ENCODE peak calls at places on chromosomes 5 and 9, in seven cellular contexts. W is CD8-positive, alpha-beta T cell; M is MCF 10A; D is AG09319; R is Calu3; E is left ventricle myocardium inferior; S is progenitor cell of endocrine pancreas. K is an unnamed sample.

GRCh38 chr9:128188209-128188608 is 3.2 kb downstream of the CIZ1 start:
- DNase-seq in W (no peak), S (no peak), M (no peak), D (no peak), E (no peak), R (no peak), K (no peak)

GRCh38 chr5:170077526-170077925 is 28.2 kb upstream of the FOXI1 start:
- DNase-seq in W (no peak), M (no peak), D (no peak), S (no peak), R (no peak), E (no peak), K (no peak)

GRCh38 chr5:139293199-139293503 is 389 bp upstream of the MATR3 start:
- DNase-seq in R (no peak), M (no peak), S (no peak), E (no peak), W (no peak), D (no peak), K (no peak)

GRCh38 chr9:120820095-120820494 is 22.6 kb downstream of the PSMD5 start:
- DNase-seq in E (no peak), W (no peak), M (no peak), S (no peak), D (no peak), R (no peak), K (no peak)

GRCh38 chr5:67144183-67144639 is 52.4 kb downstream of the CD180 start:
- DNase-seq in E (no peak), D (no peak), S (no peak), M (no peak), R (no peak), W (no peak), K (no peak)

GRCh38 chr5:57777174-57777581 is 294.6 kb upstream of the ACTBL2 start:
- DNase-seq in S (no peak), M (no peak), R (no peak), E (no peak), D (no peak), W (no peak), K (no peak)

GRCh38 chr5:2751592-2752021 is at the start of gene IRX2:
- DNase-seq in M (peak; percentile 97), D (peak; percentile 81), W (no peak), S (peak; percentile 72), E (peak; percentile 79), R (no peak), K (no peak)

GRCh38 chr5:171523781-171524180 is 104.3 kb downstream of the FGF18 start:
- DNase-seq in W (no peak), M (no peak), S (no peak), R (no peak), E (no peak), D (no peak), K (no peak)

GRCh38 chr5:155282503-155283107 is 269.1 kb downstream of the KIF4B start:
- DNase-seq in E (no peak), R (no peak), W (no peak), M (no peak), S (no peak), D (no peak), K (no peak)

GRCh38 chr5:39267185-39267584 is 47.8 kb upstream of the FYB1 start:
- DNase-seq in R (no peak), D (no peak), M (no peak), S (no peak), W (no peak), E (no peak), K (no peak)

GRCh38 chr9:115237383-115238087 is 119.6 kb upstream of the TNC start:
- DNase-seq in W (no peak), R (no peak), M (peak; percentile 46), D (no peak), E (peak; percentile 33), S (no peak), K (no peak)

GRCh38 chr5:180649297-180650039 is at the start of gene FLT4:
- DNase-seq in E (peak; percentile 14), S (no peak), R (no peak), D (no peak), W (no peak), M (no peak), K (no peak)

GRCh38 chr9:110561826-110562225 is 17.7 kb downstream of the SVEP1 start:
- DNase-seq in W (no peak), R (no peak), D (no peak), M (no peak), E (no peak), S (no peak), K (no peak)

GRCh38 chr5:82165740-82166530 is 112.2 kb downstream of the RPS23 start:
- DNase-seq in S (no peak), R (peak; percentile 61), M (peak; percentile 94), D (peak; percentile 83), E (peak; percentile 59), W (no peak), K (no peak)

GRCh38 chr5:6584101-6584645 is 48.7 kb downstream of the NSUN2 start:
- DNase-seq in M (no peak), S (no peak), R (no peak), D (no peak), E (no peak), W (no peak), K (no peak)

DNA sequence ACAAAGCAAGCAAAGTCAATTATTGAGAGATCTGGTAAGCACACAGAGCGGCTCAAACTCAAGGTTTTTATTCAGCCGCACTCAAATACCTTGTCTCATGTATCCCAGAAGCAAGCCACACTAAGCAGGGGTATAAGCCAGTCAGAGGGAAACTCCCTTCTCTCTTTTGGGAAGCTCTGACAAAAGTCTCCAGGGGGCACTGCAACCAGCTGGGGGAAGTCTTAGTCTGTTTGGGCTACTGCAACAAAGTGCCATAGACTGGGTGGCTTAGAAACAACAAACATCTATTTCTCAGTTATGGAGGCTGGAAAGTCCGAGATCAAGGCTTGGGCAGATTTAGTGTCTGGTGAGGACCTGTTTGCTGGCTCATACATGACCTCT is 246.0 kb downstream of the ENC1 start:
- DNase-seq in M (no peak), W (no peak), E (no peak), D (no peak), S (no peak), R (peak; percentile 50), K (no peak)
- TF ChIP-seq CTCF in M (no peak), W (no peak), E (peak; percentile 9), D (no peak), S (no peak), R (no peak), K (peak; percentile 7)

DNA sequence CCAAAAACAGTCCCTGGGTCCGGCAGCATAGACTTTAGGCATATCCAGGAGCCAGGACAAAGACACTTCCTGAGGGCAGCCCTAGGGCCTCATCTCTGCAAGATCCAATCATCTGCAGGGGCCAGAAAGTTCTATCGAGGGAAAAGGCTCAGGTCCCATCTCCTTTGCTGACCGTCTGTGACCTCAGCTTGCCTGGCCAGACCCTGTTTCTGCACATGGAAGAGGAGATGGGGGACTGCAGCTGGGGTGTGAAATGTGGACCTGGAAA is 51.0 kb upstream of the FCN1 start:
- DNase-seq in M (no peak), D (no peak), S (no peak), E (no peak), R (no peak), W (no peak), K (no peak)
- TF ChIP-seq CTCF in M (no peak), D (no peak), S (no peak), E (no peak), R (no peak), W (no peak), K (no peak)

GRCh38 chr5:169003721-169004481 is 297.0 kb downstream of the SLIT3 start:
- DNase-seq in S (no peak), R (no peak), E (no peak), M (no peak), W (no peak), D (no peak), K (no peak)
- TF ChIP-seq CTCF in S (peak; percentile 42), R (no peak), E (peak; percentile 39), M (no peak), W (no peak), D (peak; percentile 54), K (peak; percentile 77)

DNA sequence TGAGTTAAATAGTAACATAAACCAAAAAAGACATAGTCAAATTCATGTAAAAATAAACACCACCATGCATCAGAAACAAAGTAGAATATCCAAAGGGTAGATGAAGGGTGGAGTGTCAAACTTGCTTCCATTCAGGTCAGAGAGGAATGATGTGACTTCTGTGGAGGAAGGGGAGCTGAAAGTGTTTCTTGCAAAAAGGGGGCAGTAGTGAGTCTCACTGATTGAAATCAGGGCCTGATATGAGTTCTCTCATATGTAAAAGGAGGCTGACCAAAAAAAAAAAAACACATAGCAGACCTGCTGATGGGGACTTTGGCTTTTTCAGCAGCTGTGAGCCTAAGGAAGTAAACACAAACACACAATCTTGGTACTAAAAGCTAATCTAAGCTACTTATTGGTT is 38.8 kb upstream of the RGMB start:
- DNase-seq in W (no peak), D (no peak), R (no peak), S (no peak), E (no peak), M (no peak), K (no peak)
- TF ChIP-seq CTCF in W (no peak), D (no peak), R (peak; percentile 28), S (no peak), E (no peak), M (no peak), K (peak; percentile 30)

GRCh38 chr9:74697535-74697934 is 190.2 kb downstream of the TRPM6 start:
- DNase-seq in E (no peak), M (no peak), S (no peak), W (no peak), D (no peak), R (no peak), K (no peak)
- TF ChIP-seq CTCF in E (no peak), M (no peak), S (no peak), W (no peak), D (no peak), R (no peak), K (no peak)

GRCh38 chr5:166961938-166962337 is 1329.5 kb upstream of the WWC1 start:
- DNase-seq in D (no peak), S (no peak), E (no peak), M (no peak), R (no peak), W (no peak), K (no peak)

GRCh38 chr5:166962470-166962869 is 1329.0 kb upstream of the WWC1 start:
- DNase-seq in R (no peak), E (no peak), S (no peak), M (no peak), W (no peak), D (no peak), K (no peak)

GRCh38 chr5:166957763-166958162 is 1333.7 kb upstream of the WWC1 start:
- DNase-seq in W (no peak), D (no peak), M (no peak), E (no peak), R (peak; percentile 58), S (no peak), K (no peak)

GRCh38 chr5:166961028-166961427 is 1330.4 kb upstream of the WWC1 start:
- DNase-seq in M (peak; percentile 42), E (no peak), W (no peak), R (no peak), S (no peak), D (no peak), K (no peak)
- TF ChIP-seq CTCF in M (peak; percentile 39), E (peak; percentile 18), W (no peak), R (peak; percentile 14), S (peak; percentile 41), D (no peak), K (peak; percentile 72)

GRCh38 chr9:112945620-112946208 is 55.0 kb upstream of the SLC46A2 start:
- DNase-seq in S (peak; percentile 37), R (no peak), E (no peak), W (no peak), M (no peak), D (no peak), K (no peak)
- TF ChIP-seq CTCF in S (peak; percentile 61), R (no peak), E (no peak), W (no peak), M (no peak), D (no peak), K (peak; percentile 10)

K was measured in chondrocyte.